ENCODE peak calls at places on chromosomes 7 and 10, in ten cellular contexts. U is mesendoderm; H is CD8-positive, alpha-beta T cell; T is brain microvascular endothelial cell; E is GM23338; S is pancreas; W is naive thymus-derived CD4-positive, alpha-beta T cell; Y is ovary; L is neuronal stem cell; B is OCI-LY7. A is an unnamed sample. For H3K36me3, the result is how much of the 10 kb centered on the place peaks cover.

GRCh38 chr7:93981480-93981874 is 22.7 kb downstream of the BET1 start:
- DNase-seq in T (no peak), L (no peak), S (no peak), H (no peak), U (peak), W (no peak), Y (no peak), E (peak), B (no peak), A (no peak)

GRCh38 chr10:78300526-78300925 is 266.9 kb downstream of the RPS24 start:
- DNase-seq in T (no peak), U (no peak), H (peak), L (no peak), W (no peak), E (no peak), Y (no peak), B (no peak), S (no peak), A (no peak)

GRCh38 chr7:1823376-1824150 is 153.5 kb downstream of the ELFN1 start:
- DNase-seq in W (no peak), L (no peak), T (no peak), B (no peak), U (no peak), H (no peak), E (no peak), Y (no peak), S (no peak), A (no peak)

GRCh38 chr10:80488539-80489066 is 34.5 kb downstream of the TSPAN14 start:
- DNase-seq in U (no peak), H (no peak), E (no peak), T (no peak), S (no peak), W (no peak), Y (no peak), B (no peak), L (no peak), A (no peak)

GRCh38 chr7:66800591-66800990 is 60.1 kb downstream of the RABGEF1 start:
- DNase-seq in B (no peak), U (no peak), T (no peak), L (no peak), E (no peak), W (no peak), H (no peak), S (no peak), Y (no peak), A (no peak)

GRCh38 chr10:21926949-21927348 is 76.6 kb downstream of the DNAJC1 start:
- DNase-seq in U (peak), B (no peak), Y (no peak), E (no peak), L (no peak), T (peak), H (no peak), W (no peak), S (no peak), A (no peak)

GRCh38 chr7:30764030-30764991 is 6.9 kb upstream of the MINDY4 start:
- DNase-seq in B (no peak), U (no peak), W (no peak), T (peak), Y (peak), E (no peak), L (no peak), H (no peak), S (no peak), A (no peak)

GRCh38 chr7:124031919-124032318 is 948 bp downstream of the TMEM229A start:
- DNase-seq in T (no peak), B (no peak), U (peak), L (no peak), H (no peak), W (no peak), S (no peak), E (no peak), Y (no peak), A (no peak)

GRCh38 chr10:106271237-106271636 is 893.3 kb downstream of the SORCS1 start:
- DNase-seq in T (no peak), H (no peak), Y (no peak), U (no peak), B (no peak), L (no peak), E (no peak), S (no peak), W (no peak), A (no peak)

GRCh38 chr7:47803846-47804245 is 144.4 kb downstream of the PKD1L1 start:
- DNase-seq in U (no peak), S (no peak), W (no peak), E (no peak), T (no peak), Y (no peak), B (no peak), L (no peak), H (no peak), A (no peak)

GRCh38 chr7:121081327-121081936 is 92.9 kb downstream of the CPED1 start:
- DNase-seq in H (no peak), E (peak), L (peak), B (peak), S (no peak), W (no peak), Y (no peak), U (peak), T (peak), A (peak)

GRCh38 chr10:28743576-28743975 is 66.3 kb downstream of the BAMBI start:
- DNase-seq in B (no peak), T (no peak), Y (no peak), W (no peak), L (no peak), E (no peak), S (peak), H (no peak), U (no peak), A (no peak)

GRCh38 chr7:22578048-22578770 is 78.2 kb upstream of the STEAP1B start:
- DNase-seq in S (no peak), U (no peak), H (no peak), T (peak), B (no peak), W (no peak), Y (no peak), L (no peak), E (no peak), A (no peak)

GRCh38 chr10:11011966-11012365 is 5.7 kb upstream of the CELF2 start:
- DNase-seq in H (no peak), L (no peak), S (no peak), E (no peak), Y (no peak), U (no peak), T (no peak), B (no peak), W (no peak), A (no peak)

GRCh38 chr10:66148312-66148711 is 777.5 kb upstream of the LRRTM3 start:
- DNase-seq in H (no peak), Y (no peak), U (peak), W (no peak), B (no peak), S (no peak), T (no peak), E (no peak), L (no peak), A (no peak)

GRCh38 chr10:3620818-3621217 is 164.2 kb downstream of the KLF6 start:
- DNase-seq in U (no peak), W (no peak), B (no peak), S (no peak), H (no peak), E (no peak), Y (no peak), L (no peak), T (no peak), A (no peak)

GRCh38 chr10:60797200-60797599 is 18.9 kb downstream of the CDK1 start:
- DNase-seq in Y (no peak), S (no peak), B (no peak), H (no peak), W (no peak), U (no peak), T (no peak), L (no peak), E (no peak), A (no peak)

GRCh38 chr7:2668401-2668800 is 19.6 kb upstream of the AMZ1 start:
- DNase-seq in U (no peak), E (no peak), B (no peak), H (no peak), L (no peak), W (no peak), T (no peak), S (no peak), Y (peak), A (no peak)

GRCh38 chr7:42238709-42239395 is 1.8 kb upstream of the GLI3 start:
- DNase-seq in U (peak), E (peak), B (no peak), W (no peak), S (no peak), Y (peak), H (no peak), T (peak), L (no peak), A (no peak)

GRCh38 chr7:108308276-108308675 is 148.0 kb downstream of the NRCAM start:
- DNase-seq in W (no peak), L (no peak), E (no peak), U (no peak), B (no peak), Y (no peak), S (no peak), T (no peak), H (no peak), A (no peak)

GRCh38 chr7:80127412-80128150 is 7.0 kb upstream of the GNAI1 start:
- DNase-seq in S (peak), E (peak), Y (no peak), W (no peak), L (peak), U (peak), T (no peak), H (no peak), B (no peak), A (no peak)

GRCh38 chr10:5125315-5126044 is 31.3 kb downstream of the AKR1C3 start:
- DNase-seq in S (no peak), H (no peak), L (no peak), T (no peak), E (no peak), B (no peak), U (no peak), W (no peak), Y (no peak), A (no peak)

GRCh38 chr7:81869670-81870069 is 99.8 kb upstream of the HGF start:
- DNase-seq in H (no peak), B (no peak), T (no peak), L (no peak), W (no peak), U (no peak), E (no peak), S (no peak), Y (no peak), A (no peak)

GRCh38 chr10:71618176-71618575 is 101.4 kb downstream of the C10orf105 start:
- DNase-seq in H (no peak), Y (no peak), W (no peak), B (no peak), S (no peak), T (no peak), U (no peak), L (no peak), E (no peak), A (no peak)

GRCh38 chr7:47370461-47371042 is 211.4 kb downstream of the TNS3 start:
- DNase-seq in U (peak), T (peak), E (no peak), H (no peak), Y (no peak), L (no peak), B (no peak), W (no peak), S (no peak), A (no peak)

GRCh38 chr10:76318171-76318570 is 886.7 kb downstream of the LRMDA start:
- DNase-seq in U (no peak), Y (no peak), E (no peak), W (no peak), L (no peak), T (no peak), H (no peak), S (no peak), B (no peak), A (no peak)

GRCh38 chr10:22544325-22545068 is 169.9 kb downstream of the PIP4K2A start:
- DNase-seq in U (no peak), H (no peak), S (no peak), E (no peak), T (no peak), Y (no peak), W (no peak), B (no peak), L (no peak), A (no peak)

GRCh38 chr7:128705891-128706333 is 33.2 kb upstream of the CALU start:
- DNase-seq in L (no peak), B (no peak), Y (no peak), T (no peak), W (no peak), U (peak), E (no peak), S (no peak), H (no peak), A (no peak)

GRCh38 chr7:2104716-2105115 is 128.0 kb downstream of the MAD1L1 start:
- DNase-seq in Y (peak), B (no peak), H (no peak), U (no peak), E (no peak), T (no peak), S (no peak), W (no peak), L (no peak), A (no peak)

GRCh38 chr7:100191775-100192174 is 14.1 kb downstream of the STAG3 start:
- DNase-seq in E (no peak), H (no peak), W (no peak), U (no peak), Y (no peak), T (peak), B (peak), L (no peak), S (no peak), A (no peak)

GRCh38 chr7:6106140-6106904 is 75.1 kb downstream of the ANKRD61 start:
- DNase-seq in Y (no peak), B (peak), T (peak), H (peak), E (peak), U (peak), S (no peak), W (no peak), L (no peak), A (peak)

GRCh38 chr7:154373951-154374350 is 321.8 kb downstream of the DPP6 start:
- DNase-seq in W (no peak), H (no peak), B (no peak), T (no peak), Y (no peak), U (no peak), L (no peak), E (no peak), S (no peak), A (no peak)

GRCh38 chr10:33187427-33187999 is 147.0 kb downstream of the NRP1 start:
- DNase-seq in Y (no peak), B (no peak), S (peak), U (peak), L (no peak), H (no peak), T (no peak), W (no peak), E (peak), A (no peak)
- H3K36me3 ChIP-seq in Y (under half), B (under half), S (under half), U (under half), L (half or more), H (under half), T (half or more), W (under half), E (under half), A (under half)

GRCh38 chr10:125213541-125214282 is 53.3 kb upstream of the CTBP2 start:
- DNase-seq in U (no peak), W (no peak), E (no peak), Y (no peak), H (no peak), S (peak), B (no peak), T (no peak), L (no peak), A (no peak)
- H3K36me3 ChIP-seq in U (under half), W (under half), E (under half), Y (under half), H (under half), S (under half), B (under half), T (under half), L (under half), A (under half)

GRCh38 chr10:103600956-103601569 is 107.6 kb downstream of the NEURL1 start:
- DNase-seq in U (no peak), E (no peak), H (no peak), S (no peak), W (no peak), L (no peak), B (no peak), Y (no peak), T (no peak), A (no peak)
- H3K36me3 ChIP-seq in U (under half), E (under half), H (under half), S (under half), W (under half), L (under half), B (under half), Y (under half), T (under half), A (under half)

DNA sequence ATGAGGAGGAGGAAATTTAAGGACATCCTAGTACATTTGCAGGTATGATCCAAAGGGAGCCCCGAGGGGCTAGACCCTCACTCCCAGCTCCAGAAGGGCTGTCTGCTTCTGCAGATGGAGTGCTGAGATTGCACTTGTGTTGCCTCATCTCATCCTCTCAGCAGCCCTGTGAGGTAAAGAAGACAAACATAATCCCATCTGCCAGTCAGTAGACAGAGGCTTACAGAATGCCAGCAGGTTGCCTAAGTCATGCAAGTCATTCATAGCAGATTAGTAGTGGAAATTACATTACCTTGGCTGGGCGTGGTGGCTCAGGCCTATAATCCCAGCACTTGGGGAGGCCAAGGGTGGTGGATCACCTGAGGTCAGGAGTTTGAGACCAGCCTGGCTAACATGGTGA is 45.4 kb downstream of the BLVRA start:
- DNase-seq in T (no peak), B (no peak), W (no peak), Y (no peak), E (no peak), L (no peak), U (peak), H (no peak), S (no peak), A (no peak)
- H3K36me3 ChIP-seq in T (under half), B (under half), W (under half), Y (under half), E (under half), L (under half), U (under half), H (under half), S (under half), A (under half)

DNA sequence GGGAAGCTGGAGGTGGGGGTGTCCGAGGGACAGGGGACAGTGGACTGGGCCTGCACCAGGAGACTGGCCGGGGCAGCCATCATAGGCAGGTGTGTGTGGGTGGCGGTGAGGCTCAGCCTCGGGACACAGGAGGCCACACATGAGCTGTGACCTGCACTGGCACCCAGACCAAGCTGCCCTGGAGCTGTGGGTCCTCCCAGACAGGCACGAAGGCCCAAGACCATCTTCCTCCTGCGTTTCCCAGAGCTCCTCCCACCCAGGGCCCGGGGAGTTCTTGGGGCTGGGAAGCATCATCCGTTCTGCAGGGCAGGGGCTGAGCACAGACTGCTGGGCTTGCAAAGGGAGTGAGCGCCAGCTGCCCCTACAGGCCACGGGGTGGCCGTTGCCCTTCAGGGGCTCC is 87.4 kb downstream of the PDGFA start:
- DNase-seq in S (no peak), Y (no peak), B (no peak), W (no peak), E (no peak), H (no peak), U (no peak), L (no peak), T (no peak), A (no peak)
- H3K36me3 ChIP-seq in S (under half), Y (under half), B (under half), W (under half), E (under half), H (under half), U (under half), L (under half), T (under half), A (under half)

GRCh38 chr10:122244001-122244715 is 26.9 kb upstream of the BTBD16 start:
- DNase-seq in H (no peak), E (no peak), Y (no peak), S (no peak), W (no peak), T (no peak), B (no peak), L (no peak), U (no peak), A (no peak)

GRCh38 chr10:122243560-122243959 is 27.5 kb upstream of the BTBD16 start:
- DNase-seq in Y (no peak), T (no peak), B (no peak), E (no peak), L (no peak), S (no peak), W (no peak), U (no peak), H (no peak), A (no peak)

GRCh38 chr10:122245897-122246296 is 25.2 kb upstream of the BTBD16 start:
- DNase-seq in L (no peak), U (no peak), E (no peak), B (no peak), H (no peak), W (no peak), S (no peak), T (no peak), Y (no peak), A (no peak)

GRCh38 chr10:122246830-122247520 is 24.1 kb upstream of the BTBD16 start:
- DNase-seq in U (no peak), S (no peak), E (no peak), H (no peak), Y (no peak), T (no peak), B (no peak), W (no peak), L (no peak), A (no peak)

DNA sequence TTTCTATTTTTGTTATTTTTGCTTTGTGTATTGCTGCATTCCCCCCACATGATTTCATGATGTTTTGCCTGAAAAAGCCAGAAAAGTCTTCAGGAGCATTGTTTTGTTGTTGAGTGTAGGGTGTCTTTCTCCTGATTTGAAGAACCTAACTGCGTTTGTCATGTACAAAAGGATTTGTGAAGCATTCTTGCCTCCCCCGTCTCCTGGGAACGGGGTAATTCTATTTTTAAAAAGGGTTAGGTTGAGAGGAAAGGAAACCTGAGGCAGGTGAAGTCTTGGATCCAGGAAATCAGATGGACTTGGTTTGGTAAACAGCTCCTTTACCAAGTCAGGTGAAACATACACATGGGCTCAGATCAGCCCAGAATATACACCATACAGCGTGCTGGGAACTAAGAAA is 26.0 kb upstream of the BTBD16 start:
- DNase-seq in T (no peak), B (no peak), W (no peak), L (no peak), H (no peak), Y (no peak), E (no peak), S (no peak), U (no peak), A (no peak)
- H3K36me3 ChIP-seq in T (under half), B (under half), W (under half), L (half or more), H (under half), Y (under half), E (under half), S (under half), U (under half), A (under half)

GRCh38 chr10:26475448-26475847 is 37.3 kb downstream of the APBB1IP start:
- DNase-seq in L (no peak), W (no peak), Y (no peak), B (no peak), S (no peak), U (no peak), T (no peak), H (no peak), E (no peak), A (no peak)
- H3K36me3 ChIP-seq in L (under half), W (under half), Y (under half), B (half or more), S (under half), U (under half), T (under half), H (under half), E (under half), A (under half)

GRCh38 chr7:38291117-38291647 is 17.7 kb upstream of the TARP start:
- DNase-seq in E (peak), S (no peak), W (no peak), H (no peak), T (no peak), Y (no peak), L (no peak), U (peak), B (peak), A (no peak)
- H3K36me3 ChIP-seq in E (under half), S (under half), W (under half), H (under half), T (under half), Y (under half), L (under half), U (under half), B (under half), A (under half)